ENCODE peak calls at places on chromosomes 16 and 17, in seven cellular contexts. X is stimulated activated CD4-positive, alpha-beta T cell treated with anti-CD3 and anti-CD28 coated beads, Interleukin-1b, Interleukin-23, amount 100 ng/mL, for 48 hours; L is HuH-7; Y is GM03348; W is HCT116; R is GM04504; N is iPS DF 6.9. K is an unnamed sample.

GRCh38 chr16:58252716-58253115 is 42.1 kb downstream of the PRSS54 start:
- DNase-seq in L (no peak), R (no peak), Y (no peak), X (no peak), N (no peak), W (no peak), K (no peak)

GRCh38 chr17:19766421-19767270 is 18.5 kb upstream of the ALDH3A1 start:
- DNase-seq in W (peak), L (peak), Y (peak), N (peak), R (peak), X (peak), K (no peak)

GRCh38 chr17:50365649-50366393 is 7.2 kb downstream of the MRPL27 start:
- DNase-seq in L (no peak), Y (no peak), R (no peak), N (no peak), X (no peak), W (no peak), K (no peak)

GRCh38 chr16:75088934-75089333 is 27.6 kb downstream of the LDHD start:
- DNase-seq in L (no peak), X (no peak), Y (no peak), W (no peak), R (no peak), N (no peak), K (no peak)

GRCh38 chr17:48681609-48682008 is 40.7 kb downstream of the PRAC1 start:
- DNase-seq in R (no peak), N (no peak), W (no peak), L (no peak), Y (no peak), X (no peak), K (no peak)

GRCh38 chr17:63406689-63407330 is 39.3 kb downstream of the CYB561 start:
- DNase-seq in Y (peak), L (peak), R (peak), X (peak), W (peak), N (peak), K (peak)

GRCh38 chr17:8140413-8141029 is 11.7 kb downstream of the PER1 start:
- DNase-seq in R (no peak), N (no peak), L (no peak), Y (no peak), X (no peak), W (no peak), K (no peak)

GRCh38 chr16:67336111-67336510 is 9.5 kb downstream of the LRRC36 start:
- DNase-seq in W (no peak), R (no peak), N (no peak), L (no peak), Y (no peak), X (no peak), K (no peak)